ENCODE peak calls at places on chromosomes 6 and 20, in five cellular contexts. Y, N, M, K and R are unnamed samples.

GRCh38 chr20:23114018-23114417 is 27.9 kb upstream of the CD93 start:
- DNase-seq in M (no peak), Y (no peak), K (no peak), N (no peak), R (no peak)

GRCh38 chr6:154805288-154805911 is 72.2 kb downstream of the SCAF8 start:
- DNase-seq in M (peak), Y (peak), N (no peak), K (no peak), R (no peak)

GRCh38 chr6:43951063-43951755 is 176.0 kb downstream of the MRPL14 start:
- DNase-seq in N (no peak), K (no peak), Y (peak), M (peak), R (no peak)

GRCh38 chr20:61499859-61500258 is 247.8 kb downstream of the CDH4 start:
- DNase-seq in K (no peak), Y (peak), N (no peak), M (no peak), R (no peak)

GRCh38 chr20:64223526-64224067 is 32.0 kb upstream of the PCMTD2 start:
- DNase-seq in N (no peak), Y (no peak), M (no peak), K (no peak), R (no peak)

GRCh38 chr6:17490724-17491123 is 97.3 kb downstream of the CAP2 start:
- DNase-seq in Y (no peak), K (no peak), M (no peak), N (no peak), R (no peak)

GRCh38 chr20:52190437-52191131 is 995 bp downstream of the ZFP64 start:
- DNase-seq in N (no peak), Y (peak), K (peak), M (peak), R (peak)

GRCh38 chr6:150964765-150965164 is 99.3 kb downstream of the MTHFD1L start:
- DNase-seq in Y (no peak), M (no peak), K (no peak), N (no peak), R (no peak)

GRCh38 chr20:59751075-59751711 is 146.9 kb downstream of the PHACTR3 start:
- DNase-seq in Y (peak), N (no peak), K (no peak), M (peak), R (peak)

GRCh38 chr6:27213544-27214125 is 33.9 kb upstream of the PRSS16 start:
- DNase-seq in Y (no peak), K (no peak), N (no peak), M (no peak), R (peak)

GRCh38 chr6:28988536-28989415 is 16.3 kb downstream of the ZNF311 start:
- DNase-seq in N (peak), M (peak), K (peak), Y (peak), R (peak)

GRCh38 chr6:114194362-114195343 is 148.2 kb downstream of the HS3ST5 start:
- DNase-seq in N (no peak), Y (peak), K (no peak), M (peak), R (no peak)

GRCh38 chr6:44001318-44001868 is 125.9 kb downstream of the MRPL14 start:
- DNase-seq in N (no peak), K (no peak), M (no peak), Y (peak), R (no peak)

GRCh38 chr6:68651018-68651985 is 16.2 kb downstream of the ADGRB3 start:
- DNase-seq in Y (no peak), M (no peak), K (no peak), N (no peak), R (peak)

GRCh38 chr6:41785689-41786450 is 1.6 kb upstream of the TOMM6 start:
- DNase-seq in N (no peak), K (no peak), M (peak), Y (no peak), R (peak)

GRCh38 chr6:106084106-106084963 is 1.8 kb upstream of the PRDM1 start:
- DNase-seq in K (no peak), M (peak), N (no peak), Y (peak), R (no peak)

GRCh38 chr6:35687658-35688604 is 784 bp downstream of the FKBP5 start:
- DNase-seq in Y (peak), M (no peak), K (peak), N (peak), R (no peak)

GRCh38 chr6:106557837-106558236 is 71.5 kb downstream of the RTN4IP1 start:
- DNase-seq in Y (no peak), K (no peak), N (no peak), M (no peak), R (peak)

GRCh38 chr20:50787181-50787580 is 7.7 kb upstream of the BCAS4 start:
- DNase-seq in N (no peak), K (no peak), Y (no peak), M (no peak), R (no peak)

GRCh38 chr20:297925-298754 is 770 bp downstream of the ZCCHC3 start:
- DNase-seq in M (peak), N (peak), K (peak), Y (peak), R (peak)

GRCh38 chr6:166670894-166671293 is 43.8 kb upstream of the RPS6KA2 start:
- DNase-seq in N (no peak), M (no peak), K (no peak), Y (no peak), R (no peak)

GRCh38 chr6:29705389-29706231 is 17.6 kb upstream of the HLA-F start:
- DNase-seq in Y (peak), K (no peak), M (peak), N (no peak), R (peak)

GRCh38 chr6:44078795-44079671 is 48.2 kb downstream of the MRPL14 start:
- DNase-seq in M (peak), Y (peak), K (no peak), N (peak), R (peak)

GRCh38 chr6:56851541-56852248 is 103.2 kb upstream of the BEND6 start:
- DNase-seq in N (no peak), K (no peak), M (peak), Y (peak), R (peak)

GRCh38 chr6:6230286-6230685 is 90.2 kb downstream of the F13A1 start:
- DNase-seq in Y (peak), K (no peak), N (no peak), M (no peak), R (no peak)

GRCh38 chr6:24775520-24776058 is 852 bp downstream of the GMNN start:
- DNase-seq in K (no peak), N (no peak), Y (no peak), M (peak), R (peak)